ENCODE peak calls at places on chromosome 17, in five cellular contexts. V is K562, A is H1, U is SK-N-SH, H is GM12878. Q is an unnamed sample.

GRCh38 chr17:51745993-51746392 is 412.5 kb downstream of the CA10 start:
- DNase-seq in V (no peak), A (no peak), U (peak), H (no peak), Q (no peak)

GRCh38 chr17:49469831-49470568 is 25.1 kb upstream of the NGFR start:
- DNase-seq in V (no peak), A (peak), U (peak), H (no peak), Q (no peak)

GRCh38 chr17:18263885-18264682 is 3.6 kb downstream of the MIEF2 start:
- DNase-seq in V (no peak), A (no peak), U (no peak), H (no peak), Q (no peak)

GRCh38 chr17:48487221-48487620 is 43.6 kb downstream of the HOXB1 start:
- DNase-seq in V (no peak), A (no peak), U (no peak), H (no peak), Q (no peak)

GRCh38 chr17:17672453-17673368 is 8.5 kb upstream of the RAI1 start:
- DNase-seq in V (no peak), A (no peak), U (no peak), H (no peak), Q (peak)

GRCh38 chr17:39461911-39462641 is 790 bp downstream of the CDK12 start:
- DNase-seq in V (peak), A (peak), U (peak), H (peak), Q (peak)

GRCh38 chr17:3385869-3386816 is at the start of gene OR3A2:
- DNase-seq in V (no peak), A (no peak), U (no peak), H (no peak), Q (no peak)

GRCh38 chr17:74542166-74542565 is 3.7 kb downstream of the CD300C start:
- DNase-seq in V (no peak), A (no peak), U (no peak), H (no peak), Q (no peak)

GRCh38 chr17:78883533-78884131 is 19.4 kb downstream of the CEP295NL start:
- DNase-seq in V (no peak), A (peak), U (peak), H (no peak), Q (peak)

GRCh38 chr17:80511222-80512180 is 33.1 kb upstream of the RPTOR start:
- DNase-seq in V (peak), A (peak), U (no peak), H (no peak), Q (no peak)

GRCh38 chr17:58402047-58402446 is 15.3 kb downstream of the RNF43 start:
- DNase-seq in V (no peak), A (no peak), U (no peak), H (no peak), Q (no peak)

GRCh38 chr17:65231662-65232335 is 94.6 kb downstream of the RGS9 start:
- DNase-seq in V (peak), A (peak), U (peak), H (peak), Q (peak)

GRCh38 chr17:45709889-45710288 is 74.2 kb upstream of the CRHR1 start:
- DNase-seq in V (no peak), A (no peak), U (no peak), H (no peak), Q (no peak)

GRCh38 chr17:51793686-51794085 is 364.8 kb downstream of the CA10 start:
- DNase-seq in V (no peak), A (no peak), U (no peak), H (no peak), Q (no peak)

GRCh38 chr17:65523411-65523810 is 38.0 kb downstream of the AXIN2 start:
- DNase-seq in V (no peak), A (no peak), U (no peak), H (no peak), Q (no peak)

GRCh38 chr17:44487170-44487569 is 16.0 kb downstream of the GPATCH8 start:
- DNase-seq in V (no peak), A (no peak), U (no peak), H (no peak), Q (no peak)

GRCh38 chr17:67863624-67864247 is 38.4 kb downstream of the BPTF start:
- DNase-seq in V (no peak), A (no peak), U (no peak), H (no peak), Q (no peak)

DNA sequence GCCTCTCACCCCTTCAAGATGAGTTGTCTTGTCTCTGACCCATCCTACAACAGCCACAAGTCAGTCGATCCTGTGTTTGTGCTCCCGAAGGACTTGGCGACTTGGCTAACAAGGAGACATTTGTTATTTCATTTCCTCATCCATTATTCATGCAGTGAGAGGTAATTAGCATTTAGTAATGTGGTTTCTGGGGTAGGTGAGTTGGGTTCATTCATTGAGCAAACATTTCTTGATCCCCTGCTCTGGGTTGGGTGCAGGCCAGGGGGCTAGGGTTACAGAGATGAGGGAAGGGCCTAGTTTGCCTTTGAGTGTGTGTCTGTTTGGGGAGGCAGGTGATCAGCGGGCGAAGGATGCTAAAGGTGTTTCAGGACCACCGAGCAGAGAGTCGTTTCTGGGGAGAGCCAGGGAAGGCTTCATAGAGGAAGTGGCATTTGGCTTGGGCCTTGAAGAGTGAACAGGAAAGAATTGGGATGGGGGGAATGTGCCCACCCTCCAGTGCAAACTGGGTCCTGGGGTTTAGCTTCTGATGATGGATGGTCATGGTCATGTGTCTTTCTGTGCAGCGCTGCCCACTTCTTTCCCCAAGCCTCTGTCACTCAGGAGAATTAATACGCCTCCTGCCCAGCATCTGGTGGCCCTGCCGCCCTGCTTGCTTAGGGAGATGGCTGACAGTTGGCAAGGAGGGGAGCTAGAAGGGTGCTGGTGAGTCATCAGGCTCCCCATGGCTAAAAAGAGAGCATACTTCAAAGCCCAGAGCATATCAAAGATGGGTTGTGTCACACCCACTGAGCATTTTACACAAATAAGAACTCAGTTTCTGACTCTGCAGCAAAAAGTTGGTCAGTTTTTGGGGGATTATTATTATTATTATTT is 38.5 kb downstream of the MSI2 start:
- DNase-seq in V (no peak), A (no peak), U (peak), H (no peak), Q (no peak)
- TF ChIP-seq POLR2AphosphoS5 in V (no peak), A (no peak), U (no peak), H (no peak), Q (no peak)

GRCh38 chr17:29588017-29588557 is 1.4 kb downstream of the GIT1 start:
- DNase-seq in V (no peak), A (no peak), U (no peak), H (no peak), Q (no peak)

GRCh38 chr17:29589524-29590260 is at the start of gene GIT1:
- DNase-seq in V (peak), A (peak), U (peak), H (no peak), Q (peak)

GRCh38 chr17:29587591-29587990 is 1.9 kb downstream of the GIT1 start:
- DNase-seq in V (no peak), A (no peak), U (no peak), H (no peak), Q (no peak)

GRCh38 chr17:29590261-29590978 is 972 bp upstream of the GIT1 start:
- DNase-seq in V (no peak), A (peak), U (no peak), H (no peak), Q (no peak)

GRCh38 chr17:29588561-29589411 is 662 bp downstream of the GIT1 start:
- DNase-seq in V (peak), A (peak), U (peak), H (no peak), Q (peak)
- TF ChIP-seq GABPA in V (no peak), A (no peak), U (no peak), H (no peak), Q (no peak)

GRCh38 chr17:64180674-64181073 is 50.7 kb upstream of the ERN1 start:
- DNase-seq in V (no peak), A (no peak), U (no peak), H (no peak), Q (peak)
- H3K27ac ChIP-seq in V (no peak), A (no peak), U (no peak), H (no peak), Q (peak)

GRCh38 chr17:1995321-1996242 is 29.6 kb downstream of the RTN4RL1 start:
- DNase-seq in V (no peak), A (no peak), U (peak), H (no peak), Q (no peak)
- TF ChIP-seq POLR2AphosphoS5 in V (no peak), A (no peak), U (no peak), H (no peak), Q (no peak)